ENCODE peak calls at places on chromosomes 1 and 21, in seven cellular contexts. G is K562, F is HCT116, K is GM12878, I is SK-N-SH, Z is H1, O is HepG2. V is an unnamed sample.

GRCh38 chr1:204503122-204503912 is 8.7 kb upstream of the PIK3C2B start:
- DNase-seq in I (no peak), O (peak; percentile 67), F (peak; percentile 69), G (peak; percentile 60), Z (no peak), K (no peak), V (peak; percentile 88)

GRCh38 chr1:84715620-84716019 is 25.4 kb upstream of the SSX2IP start:
- DNase-seq in I (no peak), F (no peak), O (no peak), K (no peak), G (no peak), Z (no peak), V (no peak)

GRCh38 chr1:24915819-24916602 is 14.1 kb downstream of the RUNX3 start:
- DNase-seq in G (no peak), I (no peak), O (peak; percentile 65), K (no peak), Z (no peak), F (no peak), V (no peak)

GRCh38 chr1:201304126-201304525 is 20.8 kb downstream of the PKP1 start:
- DNase-seq in O (no peak), K (no peak), F (no peak), G (no peak), Z (no peak), I (no peak), V (no peak)

GRCh38 chr21:46606427-46606813 is 1.5 kb upstream of the S100B start:
- DNase-seq in K (no peak), I (no peak), O (no peak), F (no peak), Z (no peak), G (peak; percentile 1), V (no peak)

GRCh38 chr1:93516164-93516563 is 68.2 kb downstream of the FNBP1L start:
- DNase-seq in F (peak; percentile 68), Z (no peak), I (no peak), O (no peak), K (peak; percentile 12), G (no peak), V (peak; percentile 16)

GRCh38 chr1:83102630-83103071 is 896.3 kb downstream of the TTLL7 start:
- DNase-seq in G (no peak), K (no peak), F (no peak), I (no peak), Z (no peak), O (no peak), V (no peak)

GRCh38 chr1:160189649-160190625 is at the start of gene CASQ1:
- DNase-seq in K (no peak), O (no peak), Z (no peak), G (no peak), F (no peak), I (no peak), V (no peak)

GRCh38 chr1:21783679-21784603 is 992 bp upstream of the USP48 start:
- DNase-seq in O (peak; percentile 97), G (peak; percentile 92), F (no peak), Z (peak; percentile 95), K (peak; percentile 84), I (peak; percentile 93), V (no peak)

GRCh38 chr1:12275370-12275769 is 45.5 kb downstream of the VPS13D start:
- DNase-seq in I (peak; percentile 37), Z (peak; percentile 5), F (no peak), O (peak; percentile 6), K (no peak), G (peak; percentile 67), V (peak; percentile 17)

GRCh38 chr1:56908619-56909340 is 54.2 kb downstream of the C8A start:
- DNase-seq in K (no peak), G (no peak), Z (no peak), F (no peak), O (peak; percentile 82), I (no peak), V (no peak)

GRCh38 chr1:163928649-163929048 is 606.9 kb downstream of the NUF2 start:
- DNase-seq in O (no peak), F (no peak), I (no peak), K (no peak), G (no peak), Z (no peak), V (no peak)

GRCh38 chr21:42627527-42628289 is 25.7 kb upstream of the PDE9A start:
- DNase-seq in I (no peak), F (no peak), Z (no peak), K (no peak), G (no peak), O (no peak), V (peak; percentile 37)

GRCh38 chr21:33332143-33332542 is 7.4 kb downstream of the IFNAR1 start:
- DNase-seq in Z (no peak), I (no peak), K (no peak), F (no peak), O (no peak), G (peak; percentile 47), V (no peak)

GRCh38 chr1:167685844-167686243 is 35.9 kb upstream of the MPZL1 start:
- DNase-seq in G (no peak), I (no peak), F (no peak), O (no peak), Z (no peak), K (no peak), V (no peak)

GRCh38 chr21:16594191-16594590 is 864.4 kb downstream of the USP25 start:
- DNase-seq in G (no peak), I (no peak), F (no peak), O (no peak), K (no peak), Z (no peak), V (no peak)

GRCh38 chr1:23167353-23168078 is 1.1 kb downstream of the LUZP1 start:
- DNase-seq in I (peak; percentile 88), K (no peak), G (peak; percentile 77), F (no peak), O (peak; percentile 50), Z (no peak), V (peak; percentile 52)

GRCh38 chr1:178102218-178102617 is 8.3 kb downstream of the RASAL2 start:
- DNase-seq in I (no peak), K (no peak), G (no peak), Z (no peak), F (no peak), O (peak; percentile 44), V (no peak)

GRCh38 chr1:40530735-40531380 is 579 bp upstream of the ZNF684 start:
- DNase-seq in O (no peak), K (no peak), F (no peak), G (peak; percentile 37), I (peak; percentile 40), Z (no peak), V (no peak)

GRCh38 chr21:23951251-23951650 is 1656.0 kb downstream of the MRPL39 start:
- DNase-seq in O (no peak), Z (no peak), I (no peak), K (no peak), F (no peak), G (no peak), V (no peak)

GRCh38 chr1:240242601-240243144 is 151.0 kb downstream of the FMN2 start:
- DNase-seq in G (no peak), F (no peak), K (no peak), O (no peak), I (peak; percentile 26), Z (no peak), V (peak; percentile 29)

DNA sequence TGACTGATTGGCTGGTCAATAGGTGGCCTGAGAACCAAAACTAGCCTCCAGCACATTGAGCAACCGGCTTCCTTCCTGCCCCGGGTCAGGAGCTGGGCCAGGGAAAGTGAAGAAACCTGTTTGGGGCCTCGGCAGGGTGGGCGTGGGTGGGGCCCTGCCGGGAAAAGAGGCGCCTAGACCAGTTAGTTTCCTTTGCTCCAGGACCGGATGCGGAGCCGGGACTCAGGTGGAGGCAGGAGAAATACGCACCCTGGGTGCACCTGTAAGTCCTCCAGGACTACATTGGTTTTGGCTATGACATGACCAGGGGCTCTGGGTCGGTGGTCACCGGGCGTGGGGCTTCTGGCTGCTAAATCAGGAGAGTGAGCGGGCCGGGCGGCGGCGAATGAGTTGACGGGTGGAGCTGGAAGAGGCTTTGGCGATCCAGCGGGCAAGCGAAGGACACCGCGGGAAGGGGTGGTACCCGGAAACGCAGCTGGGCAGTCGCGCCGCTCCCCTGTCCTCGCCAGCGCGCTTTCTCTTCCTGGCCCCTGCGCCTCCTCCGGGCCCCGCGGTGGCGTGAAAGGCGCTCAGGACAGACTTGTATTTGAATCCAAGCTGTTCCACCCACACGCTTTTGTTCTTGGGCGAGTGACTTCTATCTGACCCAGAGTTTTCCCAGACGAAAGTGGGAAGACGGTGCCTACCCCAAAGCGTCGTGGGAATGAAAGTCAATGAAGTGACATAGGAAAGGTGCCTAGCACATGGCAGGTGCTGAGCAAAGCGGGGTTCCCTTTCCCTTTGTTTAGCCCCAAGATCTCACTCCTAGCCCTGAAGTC is 30.6 kb upstream of the JUN start:
- DNase-seq in G (no peak), Z (no peak), K (no peak), F (no peak), I (no peak), O (no peak), V (no peak)
- TF ChIP-seq JUND in G (no peak), Z (no peak), K (no peak), F (no peak), I (no peak), O (no peak), V (no peak)

DNA sequence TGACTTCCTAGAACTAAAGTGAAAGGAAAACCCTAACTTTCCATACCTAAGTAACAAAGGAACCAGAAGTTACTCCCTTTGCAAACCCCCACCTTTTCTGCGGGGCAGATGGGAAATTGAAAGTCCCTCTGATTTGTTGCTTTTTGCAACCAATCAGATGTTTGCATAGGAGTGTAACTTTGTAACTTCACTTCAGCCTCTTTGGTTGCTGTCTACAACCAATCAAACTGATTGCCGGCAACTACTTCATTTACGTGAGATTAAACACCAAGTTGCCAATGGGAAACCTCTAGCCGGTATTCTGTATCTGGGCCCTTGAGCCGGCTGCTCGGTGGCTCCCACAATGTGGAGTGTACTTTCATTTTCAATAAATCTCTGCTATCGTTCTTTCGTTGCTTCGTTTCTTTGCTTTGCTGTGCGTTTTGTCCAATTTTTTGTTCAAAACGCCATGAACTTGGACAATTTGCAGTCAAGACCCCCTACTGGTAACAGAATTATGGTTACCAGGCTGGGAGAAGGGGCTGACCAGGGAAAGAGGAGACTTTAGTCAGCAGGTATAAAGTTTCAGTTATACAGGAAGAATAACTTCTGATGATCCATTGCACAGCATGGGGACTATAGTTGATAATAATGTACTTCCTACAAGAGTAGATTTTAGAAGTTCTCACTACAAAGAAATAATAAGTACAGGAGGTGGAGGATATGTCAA is 69.2 kb upstream of the RGS2 start:
- DNase-seq in Z (no peak), K (no peak), G (no peak), I (no peak), O (peak; percentile 71), F (no peak), V (peak; percentile 95)
- TF ChIP-seq JUND in Z (no peak), K (no peak), G (no peak), I (no peak), O (no peak), F (no peak), V (no peak)

DNA sequence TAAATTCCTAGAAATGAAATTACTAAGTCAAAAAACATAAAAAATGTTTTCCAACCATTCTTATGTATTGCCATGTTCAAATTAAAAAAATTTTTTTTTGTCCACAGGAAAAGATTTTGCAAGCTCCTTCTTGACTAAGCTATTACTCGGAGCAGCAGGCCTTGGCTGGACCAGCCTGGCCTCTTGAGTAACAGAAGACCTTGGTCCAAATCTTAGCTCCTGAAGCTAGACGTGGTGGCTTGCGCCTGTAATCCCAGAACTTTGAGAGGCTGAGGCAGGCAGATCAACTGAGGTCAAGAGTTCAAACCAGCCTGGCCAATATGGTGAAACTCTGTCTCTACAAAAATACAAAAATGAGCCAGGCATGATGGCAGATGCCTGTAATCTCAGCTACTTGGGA is 77.6 kb downstream of the CLSTN1 start:
- DNase-seq in O (no peak), Z (no peak), F (no peak), K (no peak), I (no peak), G (no peak), V (no peak)
- TF ChIP-seq JUND in O (no peak), Z (no peak), F (no peak), K (no peak), I (no peak), G (no peak), V (no peak)

GRCh38 chr1:210764536-210764935 is 369.4 kb downstream of the KCNH1 start:
- DNase-seq in Z (no peak), F (no peak), G (no peak), K (no peak), I (no peak), O (no peak), V (no peak)
- TF ChIP-seq JUND in Z (no peak), F (no peak), G (no peak), K (no peak), I (no peak), O (no peak), V (no peak)